ENCODE peak calls at places on chromosomes 3 and 15, in ten cellular contexts. One of them, this sample, is unnamed.

GRCh38 chr3:13452490-13453335 is 27.4 kb upstream of the HDAC11 start:
- DNase-seq in cardiac fibroblast: peak
- DNase-seq in NCI-H345: peak
- DNase-seq in T-helper 9 cell: peak
- DNase-seq in NCI-H1092: peak
- DNase-seq in stimulated activated CD4-positive, alpha-beta T cell treated with anti-CD3 and anti-CD28 coated beads, Interleukin-2, amount 100 ng/mL, for 48 hours: peak
- DNase-seq in GM10248: peak
- DNase-seq in GM12891: no peak
- DNase-seq in AG09319: peak
- DNase-seq in NCI-H2081: peak
- DNase-seq in this sample: peak

GRCh38 chr3:50246517-50246954 is 10.5 kb downstream of the GNAI2 start:
- DNase-seq in cardiac fibroblast: peak
- DNase-seq in NCI-H345: no peak
- DNase-seq in T-helper 9 cell: peak
- DNase-seq in NCI-H1092: no peak
- DNase-seq in stimulated activated CD4-positive, alpha-beta T cell treated with anti-CD3 and anti-CD28 coated beads, Interleukin-2, amount 100 ng/mL, for 48 hours: peak
- DNase-seq in GM10248: peak
- DNase-seq in GM12891: peak
- DNase-seq in AG09319: no peak
- DNase-seq in NCI-H2081: no peak
- DNase-seq in this sample: peak

GRCh38 chr15:40450047-40450446 is 9.3 kb downstream of the BAHD1 start:
- DNase-seq in cardiac fibroblast: no peak
- DNase-seq in NCI-H345: no peak
- DNase-seq in T-helper 9 cell: no peak
- DNase-seq in NCI-H1092: no peak
- DNase-seq in stimulated activated CD4-positive, alpha-beta T cell treated with anti-CD3 and anti-CD28 coated beads, Interleukin-2, amount 100 ng/mL, for 48 hours: no peak
- DNase-seq in GM10248: no peak
- DNase-seq in GM12891: no peak
- DNase-seq in AG09319: no peak
- DNase-seq in NCI-H2081: no peak
- DNase-seq in this sample: no peak

GRCh38 chr3:146590521-146590920 is 14.6 kb downstream of the PLSCR5 start:
- DNase-seq in cardiac fibroblast: peak
- DNase-seq in NCI-H345: no peak
- DNase-seq in T-helper 9 cell: no peak
- DNase-seq in NCI-H1092: no peak
- DNase-seq in stimulated activated CD4-positive, alpha-beta T cell treated with anti-CD3 and anti-CD28 coated beads, Interleukin-2, amount 100 ng/mL, for 48 hours: no peak
- DNase-seq in GM10248: no peak
- DNase-seq in GM12891: no peak
- DNase-seq in AG09319: no peak
- DNase-seq in NCI-H2081: no peak
- DNase-seq in this sample: no peak

GRCh38 chr15:98953950-98954349 is 53.6 kb downstream of the PGPEP1L start:
- DNase-seq in cardiac fibroblast: no peak
- DNase-seq in NCI-H345: no peak
- DNase-seq in T-helper 9 cell: no peak
- DNase-seq in NCI-H1092: no peak
- DNase-seq in stimulated activated CD4-positive, alpha-beta T cell treated with anti-CD3 and anti-CD28 coated beads, Interleukin-2, amount 100 ng/mL, for 48 hours: no peak
- DNase-seq in GM10248: no peak
- DNase-seq in GM12891: no peak
- DNase-seq in AG09319: no peak
- DNase-seq in NCI-H2081: no peak
- DNase-seq in this sample: no peak

GRCh38 chr3:128080323-128080898 is 28.2 kb downstream of the SEC61A1 start:
- DNase-seq in cardiac fibroblast: peak
- DNase-seq in NCI-H345: no peak
- DNase-seq in T-helper 9 cell: no peak
- DNase-seq in NCI-H1092: no peak
- DNase-seq in stimulated activated CD4-positive, alpha-beta T cell treated with anti-CD3 and anti-CD28 coated beads, Interleukin-2, amount 100 ng/mL, for 48 hours: no peak
- DNase-seq in GM10248: no peak
- DNase-seq in GM12891: no peak
- DNase-seq in AG09319: peak
- DNase-seq in NCI-H2081: no peak
- DNase-seq in this sample: no peak

GRCh38 chr3:183584246-183584913 is 28.9 kb upstream of the KLHL6 start:
- DNase-seq in cardiac fibroblast: peak
- DNase-seq in NCI-H345: no peak
- DNase-seq in T-helper 9 cell: no peak
- DNase-seq in NCI-H1092: no peak
- DNase-seq in stimulated activated CD4-positive, alpha-beta T cell treated with anti-CD3 and anti-CD28 coated beads, Interleukin-2, amount 100 ng/mL, for 48 hours: no peak
- DNase-seq in GM10248: no peak
- DNase-seq in GM12891: no peak
- DNase-seq in AG09319: peak
- DNase-seq in NCI-H2081: no peak
- DNase-seq in this sample: no peak

GRCh38 chr15:59104912-59105732 is at the start of gene CCNB2:
- DNase-seq in cardiac fibroblast: peak
- DNase-seq in NCI-H345: peak
- DNase-seq in T-helper 9 cell: peak
- DNase-seq in NCI-H1092: peak
- DNase-seq in stimulated activated CD4-positive, alpha-beta T cell treated with anti-CD3 and anti-CD28 coated beads, Interleukin-2, amount 100 ng/mL, for 48 hours: peak
- DNase-seq in GM10248: peak
- DNase-seq in GM12891: peak
- DNase-seq in AG09319: peak
- DNase-seq in NCI-H2081: peak
- DNase-seq in this sample: peak

GRCh38 chr15:28264166-28264565 is 57.8 kb downstream of the HERC2 start:
- DNase-seq in cardiac fibroblast: no peak
- DNase-seq in NCI-H345: no peak
- DNase-seq in T-helper 9 cell: no peak
- DNase-seq in NCI-H1092: no peak
- DNase-seq in stimulated activated CD4-positive, alpha-beta T cell treated with anti-CD3 and anti-CD28 coated beads, Interleukin-2, amount 100 ng/mL, for 48 hours: no peak
- DNase-seq in GM10248: no peak
- DNase-seq in GM12891: no peak
- DNase-seq in AG09319: no peak
- DNase-seq in NCI-H2081: no peak
- DNase-seq in this sample: no peak

GRCh38 chr3:196979545-196979944 is 10.9 kb upstream of the PIGZ start:
- DNase-seq in cardiac fibroblast: peak
- DNase-seq in NCI-H345: no peak
- DNase-seq in T-helper 9 cell: no peak
- DNase-seq in NCI-H1092: no peak
- DNase-seq in stimulated activated CD4-positive, alpha-beta T cell treated with anti-CD3 and anti-CD28 coated beads, Interleukin-2, amount 100 ng/mL, for 48 hours: no peak
- DNase-seq in GM10248: no peak
- DNase-seq in GM12891: no peak
- DNase-seq in AG09319: peak
- DNase-seq in NCI-H2081: no peak
- DNase-seq in this sample: no peak

GRCh38 chr3:157232146-157232545 is 72.2 kb upstream of the CCNL1 start:
- DNase-seq in cardiac fibroblast: peak
- DNase-seq in NCI-H345: no peak
- DNase-seq in T-helper 9 cell: no peak
- DNase-seq in NCI-H1092: no peak
- DNase-seq in stimulated activated CD4-positive, alpha-beta T cell treated with anti-CD3 and anti-CD28 coated beads, Interleukin-2, amount 100 ng/mL, for 48 hours: no peak
- DNase-seq in GM10248: no peak
- DNase-seq in GM12891: no peak
- DNase-seq in AG09319: no peak
- DNase-seq in NCI-H2081: no peak
- DNase-seq in this sample: no peak

GRCh38 chr3:69306239-69307185 is 79.4 kb downstream of the FRMD4B start:
- DNase-seq in cardiac fibroblast: peak
- DNase-seq in NCI-H345: peak
- DNase-seq in T-helper 9 cell: peak
- DNase-seq in NCI-H1092: peak
- DNase-seq in stimulated activated CD4-positive, alpha-beta T cell treated with anti-CD3 and anti-CD28 coated beads, Interleukin-2, amount 100 ng/mL, for 48 hours: peak
- DNase-seq in GM10248: peak
- DNase-seq in GM12891: no peak
- DNase-seq in AG09319: peak
- DNase-seq in NCI-H2081: peak
- DNase-seq in this sample: peak

GRCh38 chr15:28271697-28272250 is 50.2 kb downstream of the HERC2 start:
- DNase-seq in cardiac fibroblast: no peak
- DNase-seq in NCI-H345: no peak
- DNase-seq in T-helper 9 cell: no peak
- DNase-seq in NCI-H1092: no peak
- DNase-seq in stimulated activated CD4-positive, alpha-beta T cell treated with anti-CD3 and anti-CD28 coated beads, Interleukin-2, amount 100 ng/mL, for 48 hours: no peak
- DNase-seq in GM10248: no peak
- DNase-seq in GM12891: no peak
- DNase-seq in AG09319: no peak
- DNase-seq in NCI-H2081: no peak
- DNase-seq in this sample: no peak

GRCh38 chr3:13580256-13581023 is 31.5 kb downstream of the FBLN2 start:
- DNase-seq in cardiac fibroblast: no peak
- DNase-seq in NCI-H345: no peak
- DNase-seq in T-helper 9 cell: no peak
- DNase-seq in NCI-H1092: no peak
- DNase-seq in stimulated activated CD4-positive, alpha-beta T cell treated with anti-CD3 and anti-CD28 coated beads, Interleukin-2, amount 100 ng/mL, for 48 hours: no peak
- DNase-seq in GM10248: no peak
- DNase-seq in GM12891: no peak
- DNase-seq in AG09319: no peak
- DNase-seq in NCI-H2081: no peak
- DNase-seq in this sample: no peak

GRCh38 chr15:89496155-89497098 is at the start of gene RHCG:
- DNase-seq in cardiac fibroblast: peak
- DNase-seq in NCI-H345: peak
- DNase-seq in T-helper 9 cell: no peak
- DNase-seq in NCI-H1092: no peak
- DNase-seq in stimulated activated CD4-positive, alpha-beta T cell treated with anti-CD3 and anti-CD28 coated beads, Interleukin-2, amount 100 ng/mL, for 48 hours: no peak
- DNase-seq in GM10248: peak
- DNase-seq in GM12891: no peak
- DNase-seq in AG09319: no peak
- DNase-seq in NCI-H2081: no peak
- DNase-seq in this sample: no peak

GRCh38 chr3:124439586-124439985 is 290.7 kb upstream of the UMPS start:
- DNase-seq in cardiac fibroblast: no peak
- DNase-seq in NCI-H345: no peak
- DNase-seq in T-helper 9 cell: no peak
- DNase-seq in NCI-H1092: no peak
- DNase-seq in stimulated activated CD4-positive, alpha-beta T cell treated with anti-CD3 and anti-CD28 coated beads, Interleukin-2, amount 100 ng/mL, for 48 hours: no peak
- DNase-seq in GM10248: no peak
- DNase-seq in GM12891: no peak
- DNase-seq in AG09319: no peak
- DNase-seq in NCI-H2081: no peak
- DNase-seq in this sample: no peak

GRCh38 chr3:62159693-62160092 is 213.7 kb downstream of the FEZF2 start:
- DNase-seq in cardiac fibroblast: peak
- DNase-seq in NCI-H345: no peak
- DNase-seq in T-helper 9 cell: no peak
- DNase-seq in NCI-H1092: no peak
- DNase-seq in stimulated activated CD4-positive, alpha-beta T cell treated with anti-CD3 and anti-CD28 coated beads, Interleukin-2, amount 100 ng/mL, for 48 hours: no peak
- DNase-seq in GM10248: no peak
- DNase-seq in GM12891: no peak
- DNase-seq in AG09319: peak
- DNase-seq in NCI-H2081: no peak
- DNase-seq in this sample: no peak

GRCh38 chr3:109927726-109928125 is 590.4 kb upstream of the DPPA4 start:
- DNase-seq in cardiac fibroblast: peak
- DNase-seq in NCI-H345: no peak
- DNase-seq in T-helper 9 cell: no peak
- DNase-seq in NCI-H1092: no peak
- DNase-seq in stimulated activated CD4-positive, alpha-beta T cell treated with anti-CD3 and anti-CD28 coated beads, Interleukin-2, amount 100 ng/mL, for 48 hours: no peak
- DNase-seq in GM10248: no peak
- DNase-seq in GM12891: no peak
- DNase-seq in AG09319: no peak
- DNase-seq in NCI-H2081: no peak
- DNase-seq in this sample: no peak

GRCh38 chr3:133821767-133822638 is 16.4 kb downstream of the SRPRB start:
- DNase-seq in cardiac fibroblast: peak
- DNase-seq in NCI-H345: no peak
- DNase-seq in T-helper 9 cell: no peak
- DNase-seq in NCI-H1092: no peak
- DNase-seq in stimulated activated CD4-positive, alpha-beta T cell treated with anti-CD3 and anti-CD28 coated beads, Interleukin-2, amount 100 ng/mL, for 48 hours: no peak
- DNase-seq in GM10248: no peak
- DNase-seq in GM12891: no peak
- DNase-seq in AG09319: peak
- DNase-seq in NCI-H2081: no peak
- DNase-seq in this sample: no peak

GRCh38 chr15:59373215-59373614 is 544 bp upstream of the MYO1E start:
- DNase-seq in cardiac fibroblast: no peak
- DNase-seq in NCI-H345: no peak
- DNase-seq in T-helper 9 cell: no peak
- DNase-seq in NCI-H1092: no peak
- DNase-seq in stimulated activated CD4-positive, alpha-beta T cell treated with anti-CD3 and anti-CD28 coated beads, Interleukin-2, amount 100 ng/mL, for 48 hours: no peak
- DNase-seq in GM10248: no peak
- DNase-seq in GM12891: no peak
- DNase-seq in AG09319: no peak
- DNase-seq in NCI-H2081: no peak
- DNase-seq in this sample: no peak

GRCh38 chr3:188283347-188283746 is 129.4 kb downstream of the LPP start:
- DNase-seq in cardiac fibroblast: peak
- DNase-seq in NCI-H345: no peak
- DNase-seq in T-helper 9 cell: no peak
- DNase-seq in NCI-H1092: no peak
- DNase-seq in stimulated activated CD4-positive, alpha-beta T cell treated with anti-CD3 and anti-CD28 coated beads, Interleukin-2, amount 100 ng/mL, for 48 hours: no peak
- DNase-seq in GM10248: no peak
- DNase-seq in GM12891: no peak
- DNase-seq in AG09319: no peak
- DNase-seq in NCI-H2081: no peak
- DNase-seq in this sample: peak

GRCh38 chr3:144273611-144274010 is 302.0 kb downstream of the DIPK2A start:
- DNase-seq in cardiac fibroblast: peak
- DNase-seq in NCI-H345: no peak
- DNase-seq in T-helper 9 cell: no peak
- DNase-seq in NCI-H1092: no peak
- DNase-seq in stimulated activated CD4-positive, alpha-beta T cell treated with anti-CD3 and anti-CD28 coated beads, Interleukin-2, amount 100 ng/mL, for 48 hours: no peak
- DNase-seq in GM10248: no peak
- DNase-seq in GM12891: no peak
- DNase-seq in AG09319: no peak
- DNase-seq in NCI-H2081: no peak
- DNase-seq in this sample: no peak

GRCh38 chr3:129033151-129033550 is 27.4 kb upstream of the GP9 start:
- DNase-seq in cardiac fibroblast: no peak
- DNase-seq in NCI-H345: no peak
- DNase-seq in T-helper 9 cell: no peak
- DNase-seq in NCI-H1092: no peak
- DNase-seq in stimulated activated CD4-positive, alpha-beta T cell treated with anti-CD3 and anti-CD28 coated beads, Interleukin-2, amount 100 ng/mL, for 48 hours: no peak
- DNase-seq in GM10248: no peak
- DNase-seq in GM12891: no peak
- DNase-seq in AG09319: no peak
- DNase-seq in NCI-H2081: no peak
- DNase-seq in this sample: no peak

GRCh38 chr15:36814085-36814484 is 234.7 kb downstream of the CDIN1 start:
- DNase-seq in cardiac fibroblast: no peak
- DNase-seq in NCI-H345: no peak
- DNase-seq in T-helper 9 cell: no peak
- DNase-seq in NCI-H1092: no peak
- DNase-seq in stimulated activated CD4-positive, alpha-beta T cell treated with anti-CD3 and anti-CD28 coated beads, Interleukin-2, amount 100 ng/mL, for 48 hours: no peak
- DNase-seq in GM10248: no peak
- DNase-seq in GM12891: no peak
- DNase-seq in AG09319: no peak
- DNase-seq in NCI-H2081: no peak
- DNase-seq in this sample: no peak

GRCh38 chr15:62066663-62067447 is at the start of gene C2CD4A:
- DNase-seq in cardiac fibroblast: peak
- DNase-seq in NCI-H345: peak
- DNase-seq in T-helper 9 cell: peak
- DNase-seq in NCI-H1092: peak
- DNase-seq in stimulated activated CD4-positive, alpha-beta T cell treated with anti-CD3 and anti-CD28 coated beads, Interleukin-2, amount 100 ng/mL, for 48 hours: peak
- DNase-seq in GM10248: peak
- DNase-seq in GM12891: peak
- DNase-seq in AG09319: no peak
- DNase-seq in NCI-H2081: peak
- DNase-seq in this sample: peak

GRCh38 chr3:126034481-126035361 is 49.2 kb downstream of the SLC41A3 start:
- DNase-seq in cardiac fibroblast: no peak
- DNase-seq in NCI-H345: peak
- DNase-seq in T-helper 9 cell: no peak
- DNase-seq in NCI-H1092: no peak
- DNase-seq in stimulated activated CD4-positive, alpha-beta T cell treated with anti-CD3 and anti-CD28 coated beads, Interleukin-2, amount 100 ng/mL, for 48 hours: no peak
- DNase-seq in GM10248: no peak
- DNase-seq in GM12891: no peak
- DNase-seq in AG09319: no peak
- DNase-seq in NCI-H2081: no peak
- DNase-seq in this sample: no peak

GRCh38 chr3:133464573-133464972 is 64.7 kb downstream of the BFSP2 start:
- DNase-seq in cardiac fibroblast: peak
- DNase-seq in NCI-H345: no peak
- DNase-seq in T-helper 9 cell: no peak
- DNase-seq in NCI-H1092: no peak
- DNase-seq in stimulated activated CD4-positive, alpha-beta T cell treated with anti-CD3 and anti-CD28 coated beads, Interleukin-2, amount 100 ng/mL, for 48 hours: no peak
- DNase-seq in GM10248: no peak
- DNase-seq in GM12891: no peak
- DNase-seq in AG09319: no peak
- DNase-seq in NCI-H2081: no peak
- DNase-seq in this sample: peak

GRCh38 chr15:37015476-37015875 is 84.9 kb downstream of the MEIS2 start:
- DNase-seq in cardiac fibroblast: peak
- DNase-seq in NCI-H345: no peak
- DNase-seq in T-helper 9 cell: no peak
- DNase-seq in NCI-H1092: no peak
- DNase-seq in stimulated activated CD4-positive, alpha-beta T cell treated with anti-CD3 and anti-CD28 coated beads, Interleukin-2, amount 100 ng/mL, for 48 hours: no peak
- DNase-seq in GM10248: no peak
- DNase-seq in GM12891: no peak
- DNase-seq in AG09319: no peak
- DNase-seq in NCI-H2081: no peak
- DNase-seq in this sample: no peak

This sample was measured in AML-193.